ENCODE peak calls at places on chromosomes 1 and 21, in four cellular contexts. P is SK-N-SH, I is H1, X is GM12878. Z is an unnamed sample.

GRCh38 chr21:44012474-44013379 is 618 bp downstream of the TRAPPC10 start:
- DNase-seq in X (peak; percentile 27), P (peak; percentile 84), I (peak; percentile 96), Z (peak; percentile 94)

GRCh38 chr1:64882574-64883255 is 83.6 kb downstream of the JAK1 start:
- DNase-seq in P (no peak), X (no peak), I (peak; percentile 33), Z (no peak)

GRCh38 chr1:192476802-192477298 is 98.7 kb upstream of the RGS1 start:
- DNase-seq in X (peak; percentile 34), P (no peak), I (no peak), Z (peak; percentile 45)

GRCh38 chr1:230684146-230684545 is 29.8 kb downstream of the AGT start:
- DNase-seq in I (no peak), P (no peak), X (no peak), Z (no peak)

GRCh38 chr1:11730429-11730861 is 5.5 kb upstream of the AGTRAP start:
- DNase-seq in X (no peak), I (no peak), P (no peak), Z (no peak)

GRCh38 chr1:224132901-224133300 is 19.0 kb downstream of the FBXO28 start:
- DNase-seq in I (no peak), X (no peak), P (no peak), Z (no peak)

GRCh38 chr1:58812468-58812867 is 28.6 kb upstream of the JUN start:
- DNase-seq in P (no peak), X (no peak), I (no peak), Z (no peak)

GRCh38 chr1:78383923-78384322 is 106.9 kb upstream of the PTGFR start:
- DNase-seq in I (no peak), P (no peak), X (no peak), Z (no peak)

GRCh38 chr1:1292442-1292779 is 12.2 kb downstream of the SCNN1D start:
- DNase-seq in X (no peak), I (no peak), P (no peak), Z (no peak)

GRCh38 chr1:154553056-154553822 is 5.2 kb downstream of the UBE2Q1 start:
- DNase-seq in X (no peak), P (no peak), I (no peak), Z (no peak)

GRCh38 chr1:218895064-218895587 is 278.6 kb upstream of the LYPLAL1 start:
- DNase-seq in X (no peak), P (no peak), I (no peak), Z (no peak)

GRCh38 chr1:8643542-8644536 is 173.6 kb downstream of the RERE start:
- DNase-seq in I (no peak), P (no peak), X (peak; percentile 94), Z (no peak)
- TF ChIP-seq NRF1 in I (no peak), P (no peak), X (no peak), Z (no peak)

GRCh38 chr1:150893336-150893913 is 6.5 kb downstream of the CTXND2 start:
- DNase-seq in X (no peak), P (no peak), I (no peak), Z (no peak)

GRCh38 chr1:150889650-150890416 is 2.9 kb downstream of the CTXND2 start:
- DNase-seq in X (peak; percentile 51), P (no peak), I (no peak), Z (no peak)

DNA sequence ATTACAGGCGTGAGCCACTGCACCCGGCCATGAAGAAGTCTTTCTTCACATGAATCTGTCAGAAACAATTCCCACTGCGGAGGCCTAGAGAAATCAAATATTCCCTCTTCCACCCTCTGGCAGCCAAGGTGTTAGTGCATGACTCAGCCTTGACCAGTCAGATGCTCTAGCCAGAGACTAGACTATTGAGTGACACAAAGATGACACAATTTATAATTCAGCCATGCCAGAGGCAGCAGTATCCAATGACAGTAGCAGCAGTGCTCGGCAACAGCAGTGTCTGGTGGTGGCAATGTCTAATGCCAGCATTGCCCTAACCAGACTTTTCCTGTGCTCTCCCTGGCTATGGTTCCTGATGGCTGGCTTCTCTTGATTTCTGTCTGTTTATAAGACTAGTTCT is 8.7 kb downstream of the CTXND2 start:
- DNase-seq in P (peak; percentile 12), X (no peak), I (no peak), Z (no peak)
- TF ChIP-seq NRF1 in P (no peak), X (no peak), I (no peak), Z (no peak)

DNA sequence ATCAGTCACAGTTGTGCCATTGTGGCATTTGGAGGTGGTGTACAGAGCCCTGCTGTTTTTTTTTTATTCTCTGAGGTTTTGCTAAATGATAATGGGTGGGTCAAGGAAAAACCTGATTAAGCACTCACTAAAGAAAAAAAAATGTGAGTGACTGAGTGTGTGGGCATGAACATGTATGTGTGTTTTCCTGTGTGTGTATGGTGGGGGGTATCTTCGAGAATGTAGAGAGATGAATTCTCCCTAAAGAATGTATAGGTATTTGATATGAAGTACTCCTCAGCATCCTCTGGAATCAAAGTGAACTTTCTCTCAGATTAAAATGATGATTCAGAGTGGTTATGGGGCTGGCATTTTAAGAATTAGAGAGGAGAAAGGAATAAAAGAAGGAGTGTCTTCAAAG is 23.7 kb downstream of the S1PR1 start:
- DNase-seq in X (no peak), P (no peak), I (no peak), Z (no peak)
- TF ChIP-seq NRF1 in X (no peak), P (no peak), I (no peak), Z (no peak)

GRCh38 chr1:23343246-23344110 is 606 bp downstream of the HNRNPR start:
- DNase-seq in P (no peak), I (no peak), X (no peak), Z (peak; percentile 73)
- TF ChIP-seq NRF1 in P (no peak), I (no peak), X (no peak), Z (no peak)

DNA sequence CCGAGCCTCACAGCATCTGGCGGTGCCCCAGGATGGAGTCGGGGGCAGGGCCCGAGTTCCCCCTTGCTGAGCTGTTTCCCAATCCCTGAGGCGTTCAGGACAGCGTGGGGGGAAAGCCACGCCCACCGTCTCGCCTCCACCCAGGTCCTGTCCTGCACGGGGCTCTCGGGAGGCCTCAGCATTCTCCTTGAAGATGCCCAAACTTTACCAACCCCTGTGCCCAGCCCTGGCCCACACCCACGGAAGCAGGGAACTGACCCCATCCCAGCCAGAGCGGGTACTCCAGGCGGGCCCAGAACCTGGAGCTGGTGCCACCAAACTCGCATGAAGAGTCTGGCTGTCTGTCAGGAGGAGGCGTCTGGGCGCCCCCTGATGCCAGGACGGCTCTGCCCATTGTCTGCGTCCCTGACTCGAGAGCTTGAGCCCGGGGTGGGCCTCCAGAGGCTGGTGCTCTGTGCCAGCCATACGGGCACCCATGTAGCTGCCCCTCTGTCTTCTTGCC is 35.3 kb upstream of the POFUT2 start:
- DNase-seq in P (no peak), X (no peak), I (no peak), Z (no peak)
- TF ChIP-seq NRF1 in P (no peak), X (no peak), I (no peak), Z (no peak)

GRCh38 chr1:108011295-108011694 is 46.3 kb upstream of the VAV3 start:
- DNase-seq in X (no peak), P (no peak), I (no peak), Z (no peak)

GRCh38 chr1:108017698-108018097 is 52.7 kb upstream of the VAV3 start:
- DNase-seq in I (no peak), P (no peak), X (no peak), Z (no peak)

GRCh38 chr1:108012553-108012952 is 47.6 kb upstream of the VAV3 start:
- DNase-seq in I (no peak), P (no peak), X (no peak), Z (no peak)

GRCh38 chr1:108010581-108010980 is 45.6 kb upstream of the VAV3 start:
- DNase-seq in I (no peak), P (no peak), X (no peak), Z (no peak)

DNA sequence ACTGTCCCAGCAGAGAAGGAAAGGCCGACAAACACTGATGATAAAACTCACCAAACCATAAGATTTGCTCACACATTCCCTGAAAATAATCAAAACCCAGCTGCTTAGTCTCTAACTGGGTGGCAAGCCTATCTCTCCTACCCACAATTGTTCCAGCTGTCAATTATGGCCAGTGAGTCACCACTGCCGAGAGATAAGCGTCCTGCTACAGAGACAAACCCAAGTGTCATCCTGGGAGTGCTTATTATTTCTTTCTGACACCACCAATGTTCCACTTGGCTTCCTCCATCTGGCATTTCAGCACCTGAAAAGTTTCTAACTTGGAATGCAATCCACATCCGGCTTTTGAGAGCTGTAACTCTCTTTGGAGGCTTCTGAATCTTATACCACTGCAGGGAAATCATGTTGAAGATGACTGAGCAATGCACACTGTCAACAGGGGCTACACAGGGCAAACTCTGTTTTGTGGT is 51.5 kb upstream of the VAV3 start:
- DNase-seq in X (no peak), I (no peak), P (peak; percentile 38), Z (peak; percentile 85)
- TF ChIP-seq NRF1 in X (no peak), I (no peak), P (no peak), Z (no peak)

GRCh38 chr1:47686731-47687617 is 249.1 kb downstream of the FOXD2 start:
- DNase-seq in P (no peak), X (no peak), I (peak; percentile 62), Z (no peak)
- TF ChIP-seq NRF1 in P (no peak), X (no peak), I (no peak), Z (no peak)

Z was measured in K562.